ENCODE peak calls at places on chromosomes 16 and 17, in ten cellular contexts. One of them, this sample, is unnamed.

GRCh38 chr16:12436201-12436657 is 367.5 kb downstream of the CPPED1 start:
- DNase-seq in neural crest cell: no peak
- DNase-seq in hepatocyte: no peak
- DNase-seq in stomach: no peak
- DNase-seq in AG09319: no peak
- DNase-seq in cardiac fibroblast: no peak
- DNase-seq in mucosa of descending colon: no peak
- DNase-seq in ovary: no peak
- DNase-seq in AG04450: no peak
- DNase-seq in MM.1S: no peak
- DNase-seq in this sample: no peak

GRCh38 chr17:30905742-30906100 is 317 bp downstream of the TEFM start:
- DNase-seq in neural crest cell: no peak
- DNase-seq in hepatocyte: peak
- DNase-seq in stomach: no peak
- DNase-seq in AG09319: no peak
- DNase-seq in cardiac fibroblast: no peak
- DNase-seq in mucosa of descending colon: no peak
- DNase-seq in ovary: no peak
- DNase-seq in AG04450: no peak
- DNase-seq in MM.1S: no peak
- DNase-seq in this sample: no peak

GRCh38 chr16:84766978-84767773 is 52.6 kb upstream of the CRISPLD2 start:
- DNase-seq in neural crest cell: no peak
- DNase-seq in hepatocyte: no peak
- DNase-seq in stomach: no peak
- DNase-seq in AG09319: no peak
- DNase-seq in cardiac fibroblast: no peak
- DNase-seq in mucosa of descending colon: no peak
- DNase-seq in ovary: no peak
- DNase-seq in AG04450: no peak
- DNase-seq in MM.1S: no peak
- DNase-seq in this sample: no peak

GRCh38 chr16:57017251-57017650 is 27.9 kb downstream of the NLRC5 start:
- DNase-seq in neural crest cell: no peak
- DNase-seq in hepatocyte: no peak
- DNase-seq in stomach: no peak
- DNase-seq in AG09319: no peak
- DNase-seq in cardiac fibroblast: peak
- DNase-seq in mucosa of descending colon: no peak
- DNase-seq in ovary: no peak
- DNase-seq in AG04450: no peak
- DNase-seq in MM.1S: no peak
- DNase-seq in this sample: no peak

GRCh38 chr17:9918804-9919352 is 13.8 kb upstream of the RCVRN start:
- DNase-seq in neural crest cell: no peak
- DNase-seq in hepatocyte: no peak
- DNase-seq in stomach: no peak
- DNase-seq in AG09319: no peak
- DNase-seq in cardiac fibroblast: no peak
- DNase-seq in mucosa of descending colon: no peak
- DNase-seq in ovary: no peak
- DNase-seq in AG04450: no peak
- DNase-seq in MM.1S: no peak
- DNase-seq in this sample: no peak

GRCh38 chr17:70158180-70158579 is 11.2 kb upstream of the KCNJ2 start:
- DNase-seq in neural crest cell: no peak
- DNase-seq in hepatocyte: no peak
- DNase-seq in stomach: no peak
- DNase-seq in AG09319: no peak
- DNase-seq in cardiac fibroblast: no peak
- DNase-seq in mucosa of descending colon: no peak
- DNase-seq in ovary: no peak
- DNase-seq in AG04450: no peak
- DNase-seq in MM.1S: no peak
- DNase-seq in this sample: no peak

GRCh38 chr16:15055141-15056053 is 477 bp downstream of the NTAN1 start:
- DNase-seq in neural crest cell: peak
- DNase-seq in hepatocyte: peak
- DNase-seq in stomach: no peak
- DNase-seq in AG09319: no peak
- DNase-seq in cardiac fibroblast: peak
- DNase-seq in mucosa of descending colon: no peak
- DNase-seq in ovary: no peak
- DNase-seq in AG04450: no peak
- DNase-seq in MM.1S: peak
- DNase-seq in this sample: no peak

GRCh38 chr16:48452991-48453760 is 68.0 kb upstream of the SIAH1 start:
- DNase-seq in neural crest cell: no peak
- DNase-seq in hepatocyte: no peak
- DNase-seq in stomach: no peak
- DNase-seq in AG09319: no peak
- DNase-seq in cardiac fibroblast: no peak
- DNase-seq in mucosa of descending colon: no peak
- DNase-seq in ovary: no peak
- DNase-seq in AG04450: no peak
- DNase-seq in MM.1S: no peak
- DNase-seq in this sample: no peak

GRCh38 chr17:81043319-81043724 is 8.4 kb downstream of the BAIAP2 start:
- DNase-seq in neural crest cell: no peak
- DNase-seq in hepatocyte: no peak
- DNase-seq in stomach: no peak
- DNase-seq in AG09319: no peak
- DNase-seq in cardiac fibroblast: no peak
- DNase-seq in mucosa of descending colon: no peak
- DNase-seq in ovary: no peak
- DNase-seq in AG04450: no peak
- DNase-seq in MM.1S: no peak
- DNase-seq in this sample: no peak

GRCh38 chr17:81039096-81039495 is 4.1 kb downstream of the BAIAP2 start:
- DNase-seq in neural crest cell: no peak
- DNase-seq in hepatocyte: no peak
- DNase-seq in stomach: no peak
- DNase-seq in AG09319: no peak
- DNase-seq in cardiac fibroblast: no peak
- DNase-seq in mucosa of descending colon: no peak
- DNase-seq in ovary: no peak
- DNase-seq in AG04450: no peak
- DNase-seq in MM.1S: no peak
- DNase-seq in this sample: no peak

GRCh38 chr17:81042606-81043005 is 7.7 kb downstream of the BAIAP2 start:
- DNase-seq in neural crest cell: no peak
- DNase-seq in hepatocyte: no peak
- DNase-seq in stomach: no peak
- DNase-seq in AG09319: no peak
- DNase-seq in cardiac fibroblast: no peak
- DNase-seq in mucosa of descending colon: no peak
- DNase-seq in ovary: no peak
- DNase-seq in AG04450: no peak
- DNase-seq in MM.1S: no peak
- DNase-seq in this sample: no peak

GRCh38 chr17:81039854-81040758 is 5.2 kb downstream of the BAIAP2 start:
- DNase-seq in neural crest cell: no peak
- DNase-seq in hepatocyte: no peak
- DNase-seq in stomach: no peak
- DNase-seq in AG09319: no peak
- DNase-seq in cardiac fibroblast: peak
- DNase-seq in mucosa of descending colon: no peak
- DNase-seq in ovary: peak
- DNase-seq in AG04450: no peak
- DNase-seq in MM.1S: no peak
- DNase-seq in this sample: no peak

GRCh38 chr17:81040791-81041337 is 5.9 kb downstream of the BAIAP2 start:
- DNase-seq in neural crest cell: no peak
- DNase-seq in hepatocyte: no peak
- DNase-seq in stomach: no peak
- DNase-seq in AG09319: no peak
- DNase-seq in cardiac fibroblast: peak
- DNase-seq in mucosa of descending colon: no peak
- DNase-seq in ovary: no peak
- DNase-seq in AG04450: no peak
- DNase-seq in MM.1S: no peak
- DNase-seq in this sample: no peak
- TF ChIP-seq CTCF in neural crest cell: peak
- TF ChIP-seq CTCF in hepatocyte: peak
- TF ChIP-seq CTCF in stomach: no peak
- TF ChIP-seq CTCF in AG09319: peak
- TF ChIP-seq CTCF in cardiac fibroblast: peak
- TF ChIP-seq CTCF in mucosa of descending colon: no peak
- TF ChIP-seq CTCF in ovary: no peak
- TF ChIP-seq CTCF in AG04450: peak
- TF ChIP-seq CTCF in MM.1S: peak
- TF ChIP-seq CTCF in this sample: peak

GRCh38 chr17:808003-808294 is 25.8 kb downstream of the MRM3 start:
- DNase-seq in neural crest cell: no peak
- DNase-seq in hepatocyte: no peak
- DNase-seq in stomach: no peak
- DNase-seq in AG09319: no peak
- DNase-seq in cardiac fibroblast: no peak
- DNase-seq in mucosa of descending colon: no peak
- DNase-seq in ovary: no peak
- DNase-seq in AG04450: no peak
- DNase-seq in MM.1S: no peak
- DNase-seq in this sample: no peak

GRCh38 chr17:802901-803881 is 21.0 kb downstream of the MRM3 start:
- DNase-seq in neural crest cell: no peak
- DNase-seq in hepatocyte: no peak
- DNase-seq in stomach: no peak
- DNase-seq in AG09319: no peak
- DNase-seq in cardiac fibroblast: no peak
- DNase-seq in mucosa of descending colon: no peak
- DNase-seq in ovary: no peak
- DNase-seq in AG04450: no peak
- DNase-seq in MM.1S: no peak
- DNase-seq in this sample: no peak

GRCh38 chr17:804541-805435 is 22.6 kb downstream of the MRM3 start:
- DNase-seq in neural crest cell: peak
- DNase-seq in hepatocyte: no peak
- DNase-seq in stomach: no peak
- DNase-seq in AG09319: no peak
- DNase-seq in cardiac fibroblast: no peak
- DNase-seq in mucosa of descending colon: no peak
- DNase-seq in ovary: no peak
- DNase-seq in AG04450: no peak
- DNase-seq in MM.1S: no peak
- DNase-seq in this sample: no peak

GRCh38 chr17:806346-807145 is 24.4 kb downstream of the MRM3 start:
- DNase-seq in neural crest cell: no peak
- DNase-seq in hepatocyte: no peak
- DNase-seq in stomach: no peak
- DNase-seq in AG09319: no peak
- DNase-seq in cardiac fibroblast: no peak
- DNase-seq in mucosa of descending colon: no peak
- DNase-seq in ovary: no peak
- DNase-seq in AG04450: no peak
- DNase-seq in MM.1S: no peak
- DNase-seq in this sample: no peak

DNA sequence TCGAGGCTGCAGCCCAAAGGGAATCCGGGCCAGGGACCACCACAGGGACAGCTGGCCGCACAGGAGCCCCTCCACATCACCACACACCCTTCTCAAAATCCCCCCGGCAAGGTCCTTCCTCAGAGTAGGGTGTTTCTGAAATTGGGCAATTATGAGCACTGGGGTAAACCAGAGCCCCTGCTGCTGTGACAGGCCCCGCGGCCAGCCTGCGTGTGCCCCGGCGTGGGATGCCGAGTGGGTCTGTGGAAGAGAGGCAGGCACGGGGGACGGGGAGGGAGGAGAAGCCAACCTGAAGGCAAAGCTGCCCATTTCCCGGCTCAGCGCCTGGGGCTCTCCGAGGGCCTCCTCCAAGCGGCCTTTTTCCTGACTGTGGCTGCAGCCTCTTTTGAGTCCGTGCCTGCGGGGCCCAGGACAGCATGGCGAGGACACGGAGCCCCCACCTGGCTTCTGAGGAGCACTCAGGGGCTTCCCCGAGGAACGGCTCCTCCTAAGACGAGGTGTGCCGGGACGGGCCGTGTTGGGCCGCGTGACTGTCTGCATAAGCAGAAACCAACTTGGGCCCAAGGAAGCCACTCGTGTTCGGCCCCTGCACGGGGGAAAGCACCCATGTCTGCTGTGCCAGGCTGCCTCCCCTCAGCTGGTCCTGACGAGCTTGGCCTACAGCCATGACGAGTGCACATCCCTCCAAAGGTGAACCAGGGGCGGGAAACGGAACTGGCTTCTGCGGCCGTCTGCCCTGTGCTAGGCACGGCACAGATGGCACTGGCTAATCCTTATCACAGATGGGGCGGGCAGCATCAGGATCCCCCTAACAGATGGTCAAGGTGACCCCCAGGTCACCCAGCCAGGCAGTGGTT is 25.2 kb downstream of the MRM3 start:
- DNase-seq in neural crest cell: no peak
- DNase-seq in hepatocyte: no peak
- DNase-seq in stomach: no peak
- DNase-seq in AG09319: no peak
- DNase-seq in cardiac fibroblast: no peak
- DNase-seq in mucosa of descending colon: no peak
- DNase-seq in ovary: no peak
- DNase-seq in AG04450: no peak
- DNase-seq in MM.1S: no peak
- DNase-seq in this sample: no peak
- TF ChIP-seq CTCF in neural crest cell: no peak
- TF ChIP-seq CTCF in hepatocyte: no peak
- TF ChIP-seq CTCF in stomach: no peak
- TF ChIP-seq CTCF in AG09319: no peak
- TF ChIP-seq CTCF in cardiac fibroblast: no peak
- TF ChIP-seq CTCF in mucosa of descending colon: no peak
- TF ChIP-seq CTCF in ovary: no peak
- TF ChIP-seq CTCF in AG04450: no peak
- TF ChIP-seq CTCF in MM.1S: no peak
- TF ChIP-seq CTCF in this sample: no peak

GRCh38 chr16:31214705-31215286 is 877 bp downstream of the TRIM72 start:
- DNase-seq in neural crest cell: no peak
- DNase-seq in hepatocyte: no peak
- DNase-seq in stomach: no peak
- DNase-seq in AG09319: no peak
- DNase-seq in cardiac fibroblast: no peak
- DNase-seq in mucosa of descending colon: no peak
- DNase-seq in ovary: no peak
- DNase-seq in AG04450: no peak
- DNase-seq in MM.1S: no peak
- DNase-seq in this sample: no peak

GRCh38 chr16:31213877-31214704 is at the start of gene TRIM72:
- DNase-seq in neural crest cell: no peak
- DNase-seq in hepatocyte: no peak
- DNase-seq in stomach: no peak
- DNase-seq in AG09319: no peak
- DNase-seq in cardiac fibroblast: no peak
- DNase-seq in mucosa of descending colon: no peak
- DNase-seq in ovary: no peak
- DNase-seq in AG04450: no peak
- DNase-seq in MM.1S: no peak
- DNase-seq in this sample: no peak

GRCh38 chr16:31215287-31216115 is 1.4 kb downstream of the PYDC1 start:
- DNase-seq in neural crest cell: no peak
- DNase-seq in hepatocyte: peak
- DNase-seq in stomach: peak
- DNase-seq in AG09319: no peak
- DNase-seq in cardiac fibroblast: peak
- DNase-seq in mucosa of descending colon: peak
- DNase-seq in ovary: peak
- DNase-seq in AG04450: no peak
- DNase-seq in MM.1S: no peak
- DNase-seq in this sample: peak

GRCh38 chr16:31216552-31217530 is at the start of gene PYDC1:
- DNase-seq in neural crest cell: no peak
- DNase-seq in hepatocyte: no peak
- DNase-seq in stomach: no peak
- DNase-seq in AG09319: no peak
- DNase-seq in cardiac fibroblast: no peak
- DNase-seq in mucosa of descending colon: no peak
- DNase-seq in ovary: no peak
- DNase-seq in AG04450: no peak
- DNase-seq in MM.1S: no peak
- DNase-seq in this sample: no peak

DNA sequence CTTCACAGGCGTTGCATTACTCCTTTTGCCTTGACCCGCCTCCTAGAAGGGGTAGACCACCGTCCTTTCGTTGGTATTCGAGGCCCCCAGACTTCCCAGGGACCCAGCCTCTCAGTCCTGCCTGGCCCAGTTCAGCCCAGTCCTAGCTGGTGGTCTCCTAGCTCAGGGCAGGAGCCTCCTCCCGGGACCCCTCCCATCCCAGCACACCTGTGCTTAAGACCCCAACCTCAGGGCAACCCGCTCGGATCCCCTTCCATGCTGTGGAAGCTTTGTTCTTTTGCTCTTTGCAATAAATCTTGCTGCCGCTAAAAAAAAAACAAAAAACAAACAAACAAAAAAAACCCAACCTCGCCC is 842 bp downstream of the PYDC1 start:
- DNase-seq in neural crest cell: no peak
- DNase-seq in hepatocyte: no peak
- DNase-seq in stomach: no peak
- DNase-seq in AG09319: no peak
- DNase-seq in cardiac fibroblast: no peak
- DNase-seq in mucosa of descending colon: no peak
- DNase-seq in ovary: no peak
- DNase-seq in AG04450: no peak
- DNase-seq in MM.1S: no peak
- DNase-seq in this sample: no peak
- TF ChIP-seq CTCF in neural crest cell: no peak
- TF ChIP-seq CTCF in hepatocyte: no peak
- TF ChIP-seq CTCF in stomach: no peak
- TF ChIP-seq CTCF in AG09319: no peak
- TF ChIP-seq CTCF in cardiac fibroblast: no peak
- TF ChIP-seq CTCF in mucosa of descending colon: no peak
- TF ChIP-seq CTCF in ovary: no peak
- TF ChIP-seq CTCF in AG04450: no peak
- TF ChIP-seq CTCF in MM.1S: no peak
- TF ChIP-seq CTCF in this sample: no peak

DNA sequence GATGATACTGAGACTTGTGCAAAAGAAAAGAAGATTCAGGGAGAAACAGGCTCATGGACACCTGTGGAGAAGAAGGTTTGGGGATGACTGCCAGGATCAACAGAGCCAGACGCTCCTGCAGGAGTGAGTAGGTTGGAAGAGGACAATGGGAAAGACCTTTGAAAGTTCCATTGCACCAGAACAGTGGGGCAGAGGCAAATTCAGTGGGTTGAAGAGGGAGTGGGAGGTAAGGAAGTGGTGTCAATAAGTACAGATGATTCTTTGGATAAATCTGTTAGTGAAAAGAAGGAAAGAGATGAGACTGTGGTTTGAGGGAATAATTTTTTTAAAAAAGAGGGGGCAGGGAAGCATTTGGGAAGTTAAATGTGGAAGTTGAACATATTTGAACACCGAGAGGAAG is 212.8 kb downstream of the SOX9 start:
- DNase-seq in neural crest cell: no peak
- DNase-seq in hepatocyte: no peak
- DNase-seq in stomach: no peak
- DNase-seq in AG09319: no peak
- DNase-seq in cardiac fibroblast: no peak
- DNase-seq in mucosa of descending colon: no peak
- DNase-seq in ovary: no peak
- DNase-seq in AG04450: no peak
- DNase-seq in MM.1S: no peak
- DNase-seq in this sample: no peak
- TF ChIP-seq CTCF in neural crest cell: no peak
- TF ChIP-seq CTCF in hepatocyte: no peak
- TF ChIP-seq CTCF in stomach: no peak
- TF ChIP-seq CTCF in AG09319: no peak
- TF ChIP-seq CTCF in cardiac fibroblast: no peak
- TF ChIP-seq CTCF in mucosa of descending colon: no peak
- TF ChIP-seq CTCF in ovary: no peak
- TF ChIP-seq CTCF in AG04450: no peak
- TF ChIP-seq CTCF in MM.1S: no peak
- TF ChIP-seq CTCF in this sample: no peak